ENCODE peak calls at places on chromosomes 16 and 17, in nine cellular contexts. G is GM23248, X is gastrocnemius medialis, E is heart left ventricle, Y is mesenchymal stem cell, L is cardiac muscle cell, T is uterus, V is stomach, B is adrenal gland. S is an unnamed sample.

GRCh38 chr17:6495450-6496115 is 51.3 kb downstream of the PIMREG start:
- DNase-seq in G (no peak), X (peak; percentile 3), E (no peak), Y (no peak), L (no peak), T (no peak), V (no peak), B (peak; percentile 20), S (no peak)

GRCh38 chr16:80341242-80341641 is 199.6 kb upstream of the DYNLRB2 start:
- DNase-seq in G (no peak), X (no peak), E (no peak), Y (no peak), L (no peak), T (no peak), V (no peak), B (no peak), S (no peak)

GRCh38 chr16:61050547-61050946 is 985.7 kb downstream of the CDH8 start:
- DNase-seq in G (no peak), X (no peak), E (no peak), Y (no peak), L (no peak), T (no peak), V (no peak), B (no peak), S (no peak)

GRCh38 chr17:11772031-11772430 is 173.8 kb downstream of the DNAH9 start:
- DNase-seq in G (no peak), X (no peak), E (no peak), Y (no peak), L (no peak), T (no peak), V (no peak), B (no peak), S (no peak)

GRCh38 chr17:32160526-32160925 is 18.2 kb downstream of the RHOT1 start:
- DNase-seq in G (no peak), X (no peak), E (no peak), Y (no peak), L (no peak), T (no peak), V (no peak), B (no peak), S (no peak)

GRCh38 chr17:72591500-72592241 is 470.9 kb downstream of the SOX9 start:
- DNase-seq in G (peak; percentile 59), X (no peak), E (no peak), Y (peak; percentile 35), L (peak; percentile 31), T (no peak), V (no peak), B (no peak), S (no peak)

GRCh38 chr17:66918896-66919295 is 45.6 kb upstream of the CACNG4 start:
- DNase-seq in G (no peak), X (no peak), E (no peak), Y (no peak), L (no peak), T (no peak), V (no peak), B (no peak), S (no peak)

GRCh38 chr17:64003526-64004121 is 5.5 kb downstream of the PRR29 start:
- DNase-seq in G (no peak), X (no peak), E (no peak), Y (no peak), L (no peak), T (no peak), V (no peak), B (peak; percentile 39), S (no peak)

GRCh38 chr16:28981517-28981916 is 3.3 kb upstream of the LAT start:
- DNase-seq in G (peak; percentile 11), X (no peak), E (no peak), Y (no peak), L (no peak), T (no peak), V (no peak), B (no peak), S (no peak)

GRCh38 chr16:85333337-85333736 is 221.1 kb upstream of the CIBAR2 start:
- DNase-seq in G (no peak), X (no peak), E (no peak), Y (no peak), L (no peak), T (no peak), V (no peak), B (no peak), S (no peak)

GRCh38 chr16:85337910-85338637 is 225.8 kb upstream of the CIBAR2 start:
- DNase-seq in G (no peak), X (no peak), E (no peak), Y (no peak), L (no peak), T (no peak), V (no peak), B (no peak), S (no peak)

GRCh38 chr16:85333744-85334640 is 221.7 kb upstream of the CIBAR2 start:
- DNase-seq in G (no peak), X (no peak), E (no peak), Y (no peak), L (no peak), T (no peak), V (no peak), B (peak; percentile 70), S (no peak)

GRCh38 chr16:85334718-85335583 is 222.7 kb upstream of the CIBAR2 start:
- DNase-seq in G (no peak), X (no peak), E (no peak), Y (peak; percentile 64), L (peak; percentile 49), T (no peak), V (peak; percentile 91), B (no peak), S (no peak)

DNA sequence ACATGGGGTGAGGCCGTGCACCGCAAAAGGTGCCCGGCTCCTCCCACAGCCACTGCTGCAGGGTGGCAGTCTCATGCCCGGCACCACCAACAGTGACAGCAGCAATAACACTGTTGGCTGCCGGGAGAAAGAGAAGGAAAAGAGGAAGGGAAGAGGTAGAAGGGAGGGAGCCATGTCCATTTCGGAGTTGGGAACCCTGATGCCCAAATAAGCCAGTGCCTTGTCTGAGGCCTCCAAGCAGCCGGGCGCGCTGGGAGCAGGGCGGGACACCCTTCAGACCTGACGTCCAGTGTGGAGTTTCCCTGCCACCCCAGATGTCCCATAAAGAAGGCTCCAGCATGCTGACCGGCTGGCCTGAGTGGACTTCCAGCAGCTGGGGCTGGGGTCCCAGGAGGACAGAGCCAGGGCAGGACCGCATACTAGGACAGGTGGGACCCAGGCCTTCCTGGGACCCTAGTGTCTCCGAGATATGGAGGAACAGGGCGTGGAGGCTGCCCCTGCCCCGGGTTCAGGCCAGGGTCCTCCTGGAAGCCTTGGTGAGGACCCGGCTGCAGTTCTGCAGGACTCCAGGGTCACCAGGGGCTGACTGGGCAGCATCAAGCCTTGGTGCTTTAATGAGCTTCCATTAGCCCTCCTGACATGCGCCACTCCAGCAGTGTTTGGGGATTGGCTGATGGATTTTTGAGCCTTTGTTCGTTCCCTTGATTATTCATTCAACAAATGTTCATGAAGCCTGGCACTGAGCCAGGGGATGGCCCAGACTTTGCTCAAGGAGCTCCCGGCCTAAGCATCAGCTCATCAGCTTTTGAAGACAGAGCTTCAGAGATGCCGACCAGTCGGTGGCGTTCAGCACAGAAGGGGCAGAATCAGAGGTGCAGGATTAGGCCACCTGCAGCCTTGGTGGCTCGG is 223.6 kb upstream of the CIBAR2 start:
- DNase-seq in G (peak; percentile 62), X (no peak), E (no peak), Y (peak; percentile 73), L (peak; percentile 43), T (no peak), V (no peak), B (no peak), S (no peak)
- H3K27ac ChIP-seq in G (no peak overlapping the region), X (no peak overlapping the region), E (no peak overlapping the region), Y (no peak overlapping the region), L (no peak overlapping the region), T (no peak overlapping the region), V (peak overlapping the region; percentile 88), B (no peak overlapping the region), S (no peak overlapping the region)

GRCh38 chr17:1007310-1008007 is 10.5 kb downstream of the TIMM22 start:
- DNase-seq in G (no peak), X (no peak), E (no peak), Y (no peak), L (no peak), T (no peak), V (no peak), B (no peak), S (no peak)

GRCh38 chr17:1010086-1010450 is 13.1 kb downstream of the TIMM22 start:
- DNase-seq in G (no peak), X (no peak), E (no peak), Y (no peak), L (no peak), T (no peak), V (no peak), B (no peak), S (no peak)

GRCh38 chr17:1006054-1006453 is 9.1 kb downstream of the TIMM22 start:
- DNase-seq in G (no peak), X (no peak), E (no peak), Y (no peak), L (no peak), T (no peak), V (peak; percentile 87), B (peak; percentile 70), S (no peak)

GRCh38 chr17:1009411-1010085 is 12.6 kb downstream of the TIMM22 start:
- DNase-seq in G (no peak), X (no peak), E (no peak), Y (no peak), L (no peak), T (no peak), V (no peak), B (no peak), S (no peak)

DNA sequence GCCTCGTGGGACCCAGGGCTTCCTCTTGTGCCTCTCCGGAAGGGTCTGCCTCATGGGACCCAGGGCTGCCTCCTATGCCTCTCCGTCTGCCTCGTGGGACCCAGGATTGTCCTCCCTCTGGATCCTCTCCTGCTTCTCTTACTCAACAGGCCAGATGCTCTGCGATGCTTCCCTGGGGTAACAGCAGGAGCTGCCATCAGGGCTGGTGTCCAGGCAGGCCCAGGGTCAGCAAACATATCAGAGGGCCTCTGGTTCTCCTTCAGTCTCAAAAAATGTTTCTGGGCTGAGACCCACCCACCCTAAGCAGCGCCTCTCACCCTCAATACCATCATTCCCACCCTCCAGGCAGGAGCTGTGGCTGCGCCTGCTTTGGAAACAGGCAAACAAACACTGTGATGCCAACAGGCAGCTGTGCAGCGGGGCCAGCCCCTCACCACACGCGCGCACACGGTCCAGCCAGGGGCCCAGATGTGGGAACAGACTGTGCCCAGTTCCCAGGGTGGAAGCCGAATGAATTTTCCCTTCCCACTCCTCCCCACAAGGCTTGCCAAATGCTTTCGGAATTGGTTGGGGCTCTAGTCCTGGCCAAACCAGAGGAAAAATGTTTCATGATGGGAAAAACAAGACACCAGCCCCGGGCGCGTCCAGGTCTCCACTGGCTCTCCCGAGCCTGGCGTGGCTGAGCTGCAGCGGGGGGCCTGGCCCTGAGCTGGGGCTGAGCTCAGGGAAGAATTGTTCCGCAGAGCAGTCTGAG is 11.3 kb downstream of the TIMM22 start:
- DNase-seq in G (no peak), X (peak; percentile 72), E (peak; percentile 80), Y (no peak), L (no peak), T (peak; percentile 40), V (no peak), B (no peak), S (no peak)
- H3K4me1 ChIP-seq in G (peaks cover under 1% of the 10 kb centered on the region), X (peaks cover 36% of the 10 kb centered on the region), E (peaks cover 46% of the 10 kb centered on the region), Y (peaks cover 15% of the 10 kb centered on the region), L (no peaks in the 10 kb centered on the region), T (no peaks in the 10 kb centered on the region), V (peaks cover 59% of the 10 kb centered on the region), B (peaks cover 33% of the 10 kb centered on the region), S (peaks cover 61% of the 10 kb centered on the region)

GRCh38 chr17:41308251-41308917 is 725 bp downstream of the KRTAP16-1 start:
- DNase-seq in G (peak; percentile 27), X (peak; percentile 53), E (peak; percentile 85), Y (no peak), L (no peak), T (no peak), V (no peak), B (no peak), S (no peak)
- H3K27ac ChIP-seq in G (no peak overlapping the region), X (no peak overlapping the region), E (no peak overlapping the region), Y (no peak overlapping the region), L (no peak overlapping the region), T (no peak overlapping the region), V (peak overlapping the region; percentile 52), B (no peak overlapping the region), S (no peak overlapping the region)

GRCh38 chr16:81599034-81599744 is 154.6 kb downstream of the CMIP start:
- DNase-seq in G (no peak), X (no peak), E (no peak), Y (no peak), L (no peak), T (no peak), V (peak; percentile 75), B (no peak), S (no peak)
- H3K4me1 ChIP-seq in G (peaks cover 13% of the 10 kb centered on the region), X (no peaks in the 10 kb centered on the region), E (no peaks in the 10 kb centered on the region), Y (peaks cover 21% of the 10 kb centered on the region), L (peaks cover 9% of the 10 kb centered on the region), T (no peaks in the 10 kb centered on the region), V (peaks cover 46% of the 10 kb centered on the region), B (peaks cover 18% of the 10 kb centered on the region), S (peaks cover 37% of the 10 kb centered on the region)